ENCODE peak calls at places on chromosomes 1 and 21, in six cellular contexts. Y, N, S, J, X and I are unnamed samples. For H3K4me1, the result is how much of the 10 kb centered on the place peaks cover.

GRCh38 chr1:14844923-14845617 is 246.6 kb downstream of the KAZN start:
- DNase-seq in Y (no peak), N (no peak), S (no peak), J (no peak), X (no peak), I (no peak)

GRCh38 chr1:31505884-31506497 is 70.3 kb upstream of the TINAGL1 start:
- DNase-seq in Y (peak), N (no peak), S (no peak), J (no peak), X (no peak), I (no peak)

GRCh38 chr1:25090707-25091422 is 141.4 kb downstream of the SYF2 start:
- DNase-seq in Y (no peak), N (no peak), S (no peak), J (no peak), X (no peak), I (no peak)

GRCh38 chr1:117366982-117367768 is at the start of gene MAN1A2:
- DNase-seq in Y (peak), N (peak), S (peak), J (peak), X (peak), I (peak)

GRCh38 chr1:21251773-21252471 is 38.3 kb downstream of the ECE1 start:
- DNase-seq in Y (no peak), N (no peak), S (no peak), J (no peak), X (no peak), I (no peak)

GRCh38 chr1:83725735-83726360 is 273.1 kb downstream of the TTLL7 start:
- DNase-seq in Y (no peak), N (no peak), S (no peak), J (no peak), X (no peak), I (no peak)

GRCh38 chr1:10057305-10057704 is 24.5 kb downstream of the UBE4B start:
- DNase-seq in Y (no peak), N (no peak), S (no peak), J (no peak), X (no peak), I (no peak)

GRCh38 chr1:156435551-156436318 is 64.8 kb downstream of the MEF2D start:
- DNase-seq in Y (peak), N (no peak), S (no peak), J (no peak), X (no peak), I (peak)

GRCh38 chr1:10598088-10598712 is 123.5 kb downstream of the PEX14 start:
- DNase-seq in Y (no peak), N (no peak), S (no peak), J (no peak), X (no peak), I (no peak)

GRCh38 chr21:34884346-34884929 is 164.7 kb downstream of the RUNX1 start:
- DNase-seq in Y (no peak), N (no peak), S (no peak), J (no peak), X (no peak), I (no peak)
- H3K4me3 ChIP-seq in Y (no peak), N (no peak), S (no peak), J (peak), X (peak), I (no peak)

GRCh38 chr21:24023936-24024335 is 1583.3 kb downstream of the MRPL39 start:
- DNase-seq in Y (no peak), N (no peak), S (no peak), J (no peak), X (no peak), I (no peak)
- H3K27ac ChIP-seq in Y (no peak), N (no peak), S (no peak), J (no peak), X (no peak), I (no peak)

GRCh38 chr1:172536256-172536655 is 3.3 kb downstream of the SUCO start:
- DNase-seq in Y (no peak), N (no peak), S (no peak), J (no peak), X (no peak), I (no peak)

GRCh38 chr1:172540635-172541034 is 7.7 kb downstream of the SUCO start:
- DNase-seq in Y (no peak), N (no peak), S (no peak), J (no peak), X (no peak), I (no peak)

GRCh38 chr1:172537366-172537765 is 4.4 kb downstream of the SUCO start:
- DNase-seq in Y (no peak), N (no peak), S (no peak), J (no peak), X (no peak), I (no peak)

GRCh38 chr1:172533511-172534116 is 664 bp downstream of the SUCO start:
- DNase-seq in Y (peak), N (peak), S (peak), J (peak), X (no peak), I (peak)

DNA sequence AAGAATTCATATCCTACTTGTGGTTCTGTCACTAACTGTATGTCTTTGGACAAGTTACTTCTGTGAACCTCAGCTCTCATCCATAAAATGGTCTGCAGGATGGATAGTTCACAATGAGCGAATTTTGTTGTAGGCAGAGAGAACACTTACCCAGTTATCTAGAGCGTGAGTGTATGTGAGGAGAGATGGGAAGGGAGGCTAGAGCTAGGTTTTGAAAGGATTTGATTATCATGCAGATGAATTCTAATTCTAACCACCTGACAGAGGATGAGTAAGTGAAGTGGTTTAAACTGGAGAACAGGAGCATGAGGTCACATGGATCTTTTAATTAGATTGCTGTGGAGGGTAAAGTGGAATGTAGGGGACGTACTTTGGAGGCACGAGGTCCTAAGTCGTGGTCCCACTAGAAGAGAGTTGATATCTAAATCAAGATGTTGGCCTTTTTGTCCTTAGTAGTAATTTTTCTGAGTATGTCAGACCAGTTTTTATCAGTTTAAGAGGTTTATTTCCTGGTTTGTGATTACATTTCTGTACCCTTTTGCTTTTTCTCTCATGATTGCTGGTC is 5.0 kb downstream of the SUCO start:
- DNase-seq in Y (no peak), N (no peak), S (no peak), J (no peak), X (no peak), I (no peak)
- H3K4me1 ChIP-seq in Y (under half), N (under half), S (under half), J (under half), X (half or more), I (half or more)

GRCh38 chr1:207091185-207091906 is 2.7 kb downstream of the C4BPB start:
- DNase-seq in Y (no peak), N (no peak), S (no peak), J (no peak), X (no peak), I (no peak)

GRCh38 chr1:207085887-207086286 is 2.8 kb upstream of the C4BPB start:
- DNase-seq in Y (no peak), N (no peak), S (no peak), J (no peak), X (no peak), I (no peak)

GRCh38 chr1:207088161-207088560 is 499 bp upstream of the C4BPB start:
- DNase-seq in Y (no peak), N (no peak), S (no peak), J (no peak), X (no peak), I (no peak)

GRCh38 chr1:207089627-207090265 is 1.1 kb downstream of the C4BPB start:
- DNase-seq in Y (no peak), N (no peak), S (no peak), J (no peak), X (no peak), I (no peak)

DNA sequence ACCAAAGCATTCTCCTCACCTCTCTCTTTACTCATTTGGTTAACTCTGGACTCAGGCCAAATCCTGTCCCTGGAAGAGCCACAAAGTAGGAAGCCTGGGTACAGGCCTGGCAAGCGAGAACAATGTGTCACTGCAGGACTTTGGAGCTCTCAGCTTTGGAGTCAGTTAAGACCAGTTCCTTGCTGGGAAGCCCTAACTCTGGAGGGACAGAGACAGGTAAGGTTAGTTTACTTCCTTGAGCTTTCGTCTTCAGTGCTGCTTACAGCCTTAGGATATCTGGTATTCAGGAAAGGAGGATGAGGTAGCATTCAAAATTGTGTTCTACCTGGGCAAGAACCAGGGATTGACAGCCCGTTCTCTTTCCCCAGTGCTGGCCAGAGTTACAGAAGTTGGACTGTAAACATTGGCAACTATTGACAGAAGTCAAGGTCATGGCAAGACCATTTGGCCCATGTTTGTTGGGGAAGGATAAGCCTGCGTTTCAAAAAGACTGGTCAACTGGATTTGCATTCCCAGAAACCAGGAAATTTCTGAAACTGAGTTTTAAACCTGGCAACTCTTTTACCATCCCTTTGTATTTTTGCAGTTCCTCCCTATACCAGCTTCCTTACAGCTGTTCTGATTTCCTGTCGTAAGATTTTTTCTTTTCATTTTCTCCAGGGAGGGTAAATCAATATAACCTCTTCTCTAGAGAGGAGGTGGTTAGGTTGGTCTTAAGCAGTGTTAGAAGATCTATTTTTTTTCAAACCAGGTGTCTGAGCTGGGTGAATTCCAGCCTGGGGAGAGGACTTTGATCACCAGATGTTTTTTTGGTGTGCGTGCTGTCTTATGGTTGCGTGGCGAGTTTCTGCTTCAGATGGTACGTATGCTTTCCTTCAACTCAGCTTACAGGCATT is at the start of gene C4BPB:
- DNase-seq in Y (peak), N (no peak), S (no peak), J (no peak), X (no peak), I (peak)
- H3K4me3 ChIP-seq in Y (peak), N (no peak), S (no peak), J (no peak), X (no peak), I (no peak)